ENCODE peak calls at places on chromosome 9, in four cellular contexts. P is GM23248, Q is GM23338, H is mammary epithelial cell. E is an unnamed sample.

GRCh38 chr9:8282555-8282954 is 483.0 kb upstream of the DMAC1 start:
- DNase-seq in P (no peak), Q (no peak), H (no peak), E (no peak)

GRCh38 chr9:130276121-130276520 is 10.6 kb downstream of the HMCN2 start:
- DNase-seq in P (peak), Q (no peak), H (no peak), E (no peak)

GRCh38 chr9:113929634-113930092 is 53.6 kb downstream of the ZNF618 start:
- DNase-seq in P (peak), Q (no peak), H (peak), E (no peak)

GRCh38 chr9:112443200-112443599 is 43.4 kb upstream of the KIAA1958 start:
- DNase-seq in P (peak), Q (peak), H (no peak), E (no peak)

GRCh38 chr9:130262061-130262745 is 3.4 kb upstream of the HMCN2 start:
- DNase-seq in P (no peak), Q (no peak), H (no peak), E (no peak)

GRCh38 chr9:79623799-79624721 is 52.3 kb downstream of the TLE4 start:
- DNase-seq in P (peak), Q (no peak), H (peak), E (peak)

GRCh38 chr9:38181216-38181615 is 112.2 kb upstream of the SHB start:
- DNase-seq in P (peak), Q (no peak), H (no peak), E (no peak)

GRCh38 chr9:37740631-37741328 is 12.8 kb upstream of the TRMT10B start:
- DNase-seq in P (no peak), Q (no peak), H (no peak), E (no peak)

GRCh38 chr9:117521293-117521692 is 106.4 kb upstream of the ASTN2 start:
- DNase-seq in P (no peak), Q (no peak), H (no peak), E (no peak)

GRCh38 chr9:97846347-97846746 is 6.7 kb upstream of the FOXE1 start:
- DNase-seq in P (no peak), Q (peak), H (no peak), E (no peak)

GRCh38 chr9:111798786-111799185 is 4.0 kb upstream of the SHOC1 start:
- DNase-seq in P (peak), Q (no peak), H (peak), E (no peak)

GRCh38 chr9:70257512-70257911 is 1.3 kb upstream of the SMC5 start:
- DNase-seq in P (no peak), Q (no peak), H (peak), E (no peak)

GRCh38 chr9:95429096-95429495 is 87.7 kb downstream of the PTCH1 start:
- DNase-seq in P (peak), Q (no peak), H (no peak), E (no peak)

GRCh38 chr9:4375424-4376195 is 75.7 kb upstream of the GLIS3 start:
- DNase-seq in P (peak), Q (peak), H (peak), E (peak)

GRCh38 chr9:127779136-127779981 is 893 bp upstream of the SH2D3C start:
- DNase-seq in P (peak), Q (no peak), H (no peak), E (no peak)
- H2AFZ ChIP-seq in P (no peak), Q (no peak), H (no peak), E (no peak)

GRCh38 chr9:16419124-16419523 is 451.3 kb downstream of the BNC2 start:
- DNase-seq in P (no peak), Q (no peak), H (no peak), E (no peak)

GRCh38 chr9:16414451-16414850 is 456.0 kb downstream of the BNC2 start:
- DNase-seq in P (no peak), Q (no peak), H (no peak), E (no peak)

GRCh38 chr9:16413509-16414016 is 456.9 kb downstream of the BNC2 start:
- DNase-seq in P (peak), Q (no peak), H (peak), E (no peak)

GRCh38 chr9:16417749-16418148 is 452.7 kb downstream of the BNC2 start:
- DNase-seq in P (peak), Q (no peak), H (no peak), E (no peak)

GRCh38 chr9:16417101-16417500 is 453.4 kb downstream of the BNC2 start:
- DNase-seq in P (peak), Q (no peak), H (peak), E (no peak)
- H2AFZ ChIP-seq in P (no peak), Q (no peak), H (no peak), E (no peak)

DNA sequence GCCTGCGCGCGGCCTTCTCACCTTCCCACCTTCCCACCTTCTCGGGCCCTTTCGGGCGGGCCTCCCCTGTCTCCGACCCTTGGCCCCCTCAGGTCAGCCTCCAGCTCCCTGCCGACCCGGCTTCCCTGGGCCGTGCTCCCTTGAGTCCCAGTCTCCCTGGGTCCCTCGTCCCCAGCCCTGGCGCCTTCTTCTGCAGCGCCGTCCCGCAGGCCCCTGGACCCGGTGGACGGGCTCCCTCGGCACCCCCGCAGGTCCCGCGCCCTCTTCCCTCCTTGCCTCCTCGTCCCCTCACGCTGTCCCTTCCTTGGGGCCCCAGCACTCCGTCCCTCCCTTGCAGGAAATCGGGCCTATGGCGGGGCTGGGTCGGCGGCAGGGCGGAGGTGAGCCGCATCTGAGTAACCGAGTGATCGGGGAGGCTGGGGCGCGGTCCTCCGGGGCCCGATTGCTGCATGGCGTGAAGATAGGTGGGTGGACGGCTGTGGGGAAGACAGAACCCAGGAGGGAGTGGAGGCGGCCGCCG is 7.6 kb downstream of the ARPC5L start:
- DNase-seq in P (peak), Q (no peak), H (peak), E (no peak)
- H2AFZ ChIP-seq in P (peak), Q (peak), H (peak), E (no peak)

GRCh38 chr9:86207193-86207592 is 52.3 kb downstream of the C9orf153 start:
- DNase-seq in P (no peak), Q (no peak), H (no peak), E (no peak)

GRCh38 chr9:86201474-86202337 is 57.8 kb downstream of the C9orf153 start:
- DNase-seq in P (no peak), Q (no peak), H (no peak), E (no peak)

GRCh38 chr9:86200599-86201162 is 58.8 kb downstream of the C9orf153 start:
- DNase-seq in P (no peak), Q (no peak), H (no peak), E (no peak)

GRCh38 chr9:86202338-86202882 is 57.0 kb downstream of the C9orf153 start:
- DNase-seq in P (peak), Q (peak), H (peak), E (no peak)
- H2AFZ ChIP-seq in P (no peak), Q (peak), H (no peak), E (no peak)

GRCh38 chr9:134324359-134325095 is 1.7 kb upstream of the RXRA start:
- DNase-seq in P (no peak), Q (no peak), H (no peak), E (no peak)

GRCh38 chr9:134325096-134325812 is 1.0 kb upstream of the RXRA start:
- DNase-seq in P (peak), Q (peak), H (peak), E (no peak)

GRCh38 chr9:134322781-134323241 is 3.4 kb upstream of the RXRA start:
- DNase-seq in P (no peak), Q (no peak), H (no peak), E (no peak)

GRCh38 chr9:134321957-134322741 is 4.1 kb upstream of the RXRA start:
- DNase-seq in P (no peak), Q (no peak), H (no peak), E (no peak)

GRCh38 chr9:134323741-134324358 is 2.4 kb upstream of the RXRA start:
- DNase-seq in P (peak), Q (no peak), H (peak), E (peak)
- H2AFZ ChIP-seq in P (peak), Q (peak), H (peak), E (no peak)